ENCODE peak calls at places on chromosomes 12 and 14, in nine cellular contexts. One of them, this sample, is unnamed.
A peak's percentile ranks its signal among the peaks of the same experiment; 100 is the strongest.

GRCh38 chr12:56206373-56207166 is 15.2 kb downstream of the RNF41 start:
- DNase-seq in A549: peak; percentile 74
- DNase-seq in GM23338: peak; percentile 90
- DNase-seq in trophoblast cell: peak; percentile 56
- DNase-seq in cardiac muscle cell: peak; percentile 67
- DNase-seq in endodermal cell: peak; percentile 96
- DNase-seq in A673: peak; percentile 56
- DNase-seq in body of pancreas: peak; percentile 60
- DNase-seq in heart left ventricle: peak; percentile 57
- DNase-seq in this sample: peak; percentile 77

GRCh38 chr14:67237591-67237990 is 3.6 kb upstream of the PALS1 start:
- DNase-seq in A549: no peak
- DNase-seq in GM23338: no peak
- DNase-seq in trophoblast cell: no peak
- DNase-seq in cardiac muscle cell: no peak
- DNase-seq in endodermal cell: no peak
- DNase-seq in A673: no peak
- DNase-seq in body of pancreas: no peak
- DNase-seq in heart left ventricle: no peak
- DNase-seq in this sample: no peak

GRCh38 chr12:103742349-103742784 is 98.7 kb downstream of the NT5DC3 start:
- DNase-seq in A549: peak; percentile 49
- DNase-seq in GM23338: peak; percentile 3
- DNase-seq in trophoblast cell: no peak
- DNase-seq in cardiac muscle cell: no peak
- DNase-seq in endodermal cell: no peak
- DNase-seq in A673: peak; percentile 24
- DNase-seq in body of pancreas: peak; percentile 23
- DNase-seq in heart left ventricle: no peak
- DNase-seq in this sample: peak; percentile 76

GRCh38 chr12:67671892-67672291 is 23.3 kb downstream of the DYRK2 start:
- DNase-seq in A549: no peak
- DNase-seq in GM23338: no peak
- DNase-seq in trophoblast cell: no peak
- DNase-seq in cardiac muscle cell: no peak
- DNase-seq in endodermal cell: no peak
- DNase-seq in A673: no peak
- DNase-seq in body of pancreas: peak; percentile 53
- DNase-seq in heart left ventricle: no peak
- DNase-seq in this sample: no peak

GRCh38 chr12:28899951-28900350 is 249.1 kb upstream of the FAR2 start:
- DNase-seq in A549: no peak
- DNase-seq in GM23338: no peak
- DNase-seq in trophoblast cell: no peak
- DNase-seq in cardiac muscle cell: no peak
- DNase-seq in endodermal cell: no peak
- DNase-seq in A673: no peak
- DNase-seq in body of pancreas: no peak
- DNase-seq in heart left ventricle: no peak
- DNase-seq in this sample: no peak

GRCh38 chr12:2804390-2805145 is 7.9 kb upstream of the ITFG2 start:
- DNase-seq in A549: no peak
- DNase-seq in GM23338: no peak
- DNase-seq in trophoblast cell: peak; percentile 23
- DNase-seq in cardiac muscle cell: peak; percentile 79
- DNase-seq in endodermal cell: no peak
- DNase-seq in A673: peak; percentile 45
- DNase-seq in body of pancreas: peak; percentile 46
- DNase-seq in heart left ventricle: peak; percentile 78
- DNase-seq in this sample: no peak

GRCh38 chr12:124869011-124869665 is 5.5 kb upstream of the SCARB1 start:
- DNase-seq in A549: no peak
- DNase-seq in GM23338: peak; percentile 55
- DNase-seq in trophoblast cell: peak; percentile 98
- DNase-seq in cardiac muscle cell: no peak
- DNase-seq in endodermal cell: peak; percentile 91
- DNase-seq in A673: no peak
- DNase-seq in body of pancreas: no peak
- DNase-seq in heart left ventricle: no peak
- DNase-seq in this sample: no peak

GRCh38 chr12:127106723-127107122 is 1160.2 kb upstream of the TMEM132C start:
- DNase-seq in A549: no peak
- DNase-seq in GM23338: no peak
- DNase-seq in trophoblast cell: no peak
- DNase-seq in cardiac muscle cell: no peak
- DNase-seq in endodermal cell: no peak
- DNase-seq in A673: no peak
- DNase-seq in body of pancreas: no peak
- DNase-seq in heart left ventricle: no peak
- DNase-seq in this sample: no peak

GRCh38 chr14:36344211-36344610 is 23.8 kb upstream of the MBIP start:
- DNase-seq in A549: no peak
- DNase-seq in GM23338: no peak
- DNase-seq in trophoblast cell: no peak
- DNase-seq in cardiac muscle cell: no peak
- DNase-seq in endodermal cell: no peak
- DNase-seq in A673: no peak
- DNase-seq in body of pancreas: no peak
- DNase-seq in heart left ventricle: no peak
- DNase-seq in this sample: no peak

GRCh38 chr14:69535230-69535848 is 39.3 kb downstream of the CCDC177 start:
- DNase-seq in A549: peak; percentile 58
- DNase-seq in GM23338: peak; percentile 89
- DNase-seq in trophoblast cell: peak; percentile 32
- DNase-seq in cardiac muscle cell: peak; percentile 68
- DNase-seq in endodermal cell: peak; percentile 91
- DNase-seq in A673: peak; percentile 66
- DNase-seq in body of pancreas: peak; percentile 34
- DNase-seq in heart left ventricle: no peak
- DNase-seq in this sample: peak; percentile 45

GRCh38 chr12:59087077-59087673 is 166.9 kb upstream of the LRIG3 start:
- DNase-seq in A549: no peak
- DNase-seq in GM23338: no peak
- DNase-seq in trophoblast cell: no peak
- DNase-seq in cardiac muscle cell: no peak
- DNase-seq in endodermal cell: no peak
- DNase-seq in A673: no peak
- DNase-seq in body of pancreas: peak; percentile 12
- DNase-seq in heart left ventricle: no peak
- DNase-seq in this sample: peak; percentile 38

GRCh38 chr14:53399057-53399456 is 245.9 kb upstream of the DDHD1 start:
- DNase-seq in A549: peak; percentile 24
- DNase-seq in GM23338: peak; percentile 91
- DNase-seq in trophoblast cell: no peak
- DNase-seq in cardiac muscle cell: no peak
- DNase-seq in endodermal cell: peak; percentile 84
- DNase-seq in A673: peak; percentile 45
- DNase-seq in body of pancreas: no peak
- DNase-seq in heart left ventricle: no peak
- DNase-seq in this sample: no peak

GRCh38 chr12:58364389-58365086 is 423.2 kb downstream of the ATP23 start:
- DNase-seq in A549: peak; percentile 77
- DNase-seq in GM23338: no peak
- DNase-seq in trophoblast cell: no peak
- DNase-seq in cardiac muscle cell: no peak
- DNase-seq in endodermal cell: no peak
- DNase-seq in A673: peak; percentile 82
- DNase-seq in body of pancreas: no peak
- DNase-seq in heart left ventricle: no peak
- DNase-seq in this sample: no peak

GRCh38 chr12:55188974-55189556 is 31.8 kb upstream of the OR10A7 start:
- DNase-seq in A549: peak; percentile 87
- DNase-seq in GM23338: peak; percentile 82
- DNase-seq in trophoblast cell: peak; percentile 54
- DNase-seq in cardiac muscle cell: peak; percentile 78
- DNase-seq in endodermal cell: peak; percentile 70
- DNase-seq in A673: peak; percentile 83
- DNase-seq in body of pancreas: peak; percentile 30
- DNase-seq in heart left ventricle: no peak
- DNase-seq in this sample: peak; percentile 63

GRCh38 chr14:77044776-77045569 is 16.5 kb upstream of the IRF2BPL start:
- DNase-seq in A549: peak; percentile 70
- DNase-seq in GM23338: peak; percentile 54
- DNase-seq in trophoblast cell: peak; percentile 71
- DNase-seq in cardiac muscle cell: no peak
- DNase-seq in endodermal cell: peak; percentile 66
- DNase-seq in A673: no peak
- DNase-seq in body of pancreas: no peak
- DNase-seq in heart left ventricle: peak; percentile 75
- DNase-seq in this sample: no peak

DNA sequence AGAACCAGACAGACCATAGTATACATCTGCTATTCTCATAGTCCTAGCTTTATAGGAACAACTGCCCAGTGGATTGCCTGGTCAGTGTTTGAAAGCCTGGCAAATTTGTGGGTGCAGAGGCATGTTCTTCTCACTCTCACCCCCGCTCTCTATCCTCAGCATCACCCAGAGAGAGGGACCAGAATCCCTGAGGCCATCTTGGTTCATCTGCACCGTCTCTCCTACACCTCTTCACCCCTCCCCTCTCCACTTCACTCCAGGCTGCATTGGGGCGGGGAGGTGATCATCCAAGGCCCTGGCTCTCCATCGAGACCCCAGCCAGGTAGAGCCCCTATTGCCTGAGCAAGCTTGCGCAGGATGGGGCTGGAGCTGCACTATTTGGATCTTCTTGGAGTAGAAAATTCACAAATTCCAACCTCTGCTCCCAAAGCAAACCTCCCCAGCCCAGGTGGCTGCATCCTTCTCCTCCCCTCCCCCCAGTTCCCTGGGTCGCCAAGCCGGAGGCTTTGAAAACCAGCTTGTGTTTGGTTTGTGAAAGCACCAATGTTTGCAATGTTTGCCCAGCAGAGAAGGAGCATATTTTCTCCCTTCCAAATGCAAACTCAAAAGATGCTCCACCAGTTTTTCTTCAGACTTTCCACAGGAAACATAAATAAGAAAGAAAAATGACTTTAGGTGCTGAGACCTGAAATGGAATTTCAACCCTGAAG is 18.6 kb upstream of the COL2A1 start:
- DNase-seq in A549: no peak
- DNase-seq in GM23338: peak; percentile 67
- DNase-seq in trophoblast cell: no peak
- DNase-seq in cardiac muscle cell: no peak
- DNase-seq in endodermal cell: peak; percentile 71
- DNase-seq in A673: no peak
- DNase-seq in body of pancreas: no peak
- DNase-seq in heart left ventricle: no peak
- DNase-seq in this sample: no peak
- H3K4me3 ChIP-seq in A549: no peak overlapping the region
- H3K4me3 ChIP-seq in GM23338: peak overlapping the region; percentile 21
- H3K4me3 ChIP-seq in trophoblast cell: no peak overlapping the region
- H3K4me3 ChIP-seq in cardiac muscle cell: no peak overlapping the region
- H3K4me3 ChIP-seq in endodermal cell: peak overlapping the region; percentile 32
- H3K4me3 ChIP-seq in A673: no peak overlapping the region
- H3K4me3 ChIP-seq in body of pancreas: no peak overlapping the region
- H3K4me3 ChIP-seq in heart left ventricle: no peak overlapping the region
- H3K4me3 ChIP-seq in this sample: no peak overlapping the region

GRCh38 chr14:95311752-95312151 is 8.0 kb downstream of the CLMN start:
- DNase-seq in A549: peak; percentile 31
- DNase-seq in GM23338: no peak
- DNase-seq in trophoblast cell: no peak
- DNase-seq in cardiac muscle cell: no peak
- DNase-seq in endodermal cell: no peak
- DNase-seq in A673: peak; percentile 46
- DNase-seq in body of pancreas: no peak
- DNase-seq in heart left ventricle: peak; percentile 54
- DNase-seq in this sample: no peak
- H3K27ac ChIP-seq in A549: peak overlapping the region; percentile 88
- H3K27ac ChIP-seq in GM23338: no peak overlapping the region
- H3K27ac ChIP-seq in trophoblast cell: no peak overlapping the region
- H3K27ac ChIP-seq in cardiac muscle cell: no peak overlapping the region
- H3K27ac ChIP-seq in endodermal cell: no peak overlapping the region
- H3K27ac ChIP-seq in A673: no peak overlapping the region
- H3K27ac ChIP-seq in body of pancreas: peak overlapping the region; percentile 46
- H3K27ac ChIP-seq in heart left ventricle: peak overlapping the region; percentile 78
- H3K27ac ChIP-seq in this sample: no peak overlapping the region

DNA sequence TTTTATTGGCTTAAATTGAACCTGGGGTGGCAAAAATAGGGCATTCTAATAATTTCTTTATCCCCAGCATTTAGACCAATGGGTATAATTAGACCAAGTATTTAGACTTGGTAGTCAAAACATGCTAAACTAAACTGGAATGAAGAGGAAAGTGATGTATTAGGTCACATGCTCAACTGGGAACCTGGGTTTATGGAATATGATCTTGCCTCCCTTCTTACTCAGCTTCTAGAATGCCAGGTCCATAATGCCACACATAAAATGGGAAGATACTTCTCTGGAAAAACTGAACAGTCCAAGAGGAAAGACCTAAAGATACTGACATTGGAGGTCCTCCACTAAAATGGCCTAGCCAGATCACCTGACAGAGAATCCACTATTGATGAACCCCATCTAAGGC is 6.2 kb upstream of the BIN2 start:
- DNase-seq in A549: no peak
- DNase-seq in GM23338: no peak
- DNase-seq in trophoblast cell: no peak
- DNase-seq in cardiac muscle cell: no peak
- DNase-seq in endodermal cell: no peak
- DNase-seq in A673: no peak
- DNase-seq in body of pancreas: no peak
- DNase-seq in heart left ventricle: no peak
- DNase-seq in this sample: no peak
- H3K4me3 ChIP-seq in A549: no peak overlapping the region
- H3K4me3 ChIP-seq in GM23338: no peak overlapping the region
- H3K4me3 ChIP-seq in trophoblast cell: no peak overlapping the region
- H3K4me3 ChIP-seq in cardiac muscle cell: no peak overlapping the region
- H3K4me3 ChIP-seq in endodermal cell: no peak overlapping the region
- H3K4me3 ChIP-seq in A673: no peak overlapping the region
- H3K4me3 ChIP-seq in body of pancreas: no peak overlapping the region
- H3K4me3 ChIP-seq in heart left ventricle: no peak overlapping the region
- H3K4me3 ChIP-seq in this sample: no peak overlapping the region

GRCh38 chr12:65311260-65311659 is 32.8 kb downstream of the MSRB3 start:
- DNase-seq in A549: no peak
- DNase-seq in GM23338: no peak
- DNase-seq in trophoblast cell: no peak
- DNase-seq in cardiac muscle cell: no peak
- DNase-seq in endodermal cell: no peak
- DNase-seq in A673: no peak
- DNase-seq in body of pancreas: no peak
- DNase-seq in heart left ventricle: no peak
- DNase-seq in this sample: no peak

GRCh38 chr12:65308001-65308400 is 29.5 kb downstream of the MSRB3 start:
- DNase-seq in A549: no peak
- DNase-seq in GM23338: no peak
- DNase-seq in trophoblast cell: no peak
- DNase-seq in cardiac muscle cell: no peak
- DNase-seq in endodermal cell: no peak
- DNase-seq in A673: peak; percentile 52
- DNase-seq in body of pancreas: no peak
- DNase-seq in heart left ventricle: no peak
- DNase-seq in this sample: no peak

GRCh38 chr12:65318186-65318685 is 39.8 kb downstream of the MSRB3 start:
- DNase-seq in A549: no peak
- DNase-seq in GM23338: peak; percentile 47
- DNase-seq in trophoblast cell: no peak
- DNase-seq in cardiac muscle cell: no peak
- DNase-seq in endodermal cell: no peak
- DNase-seq in A673: peak; percentile 26
- DNase-seq in body of pancreas: no peak
- DNase-seq in heart left ventricle: no peak
- DNase-seq in this sample: no peak

GRCh38 chr12:65308601-65309071 is 30.2 kb downstream of the MSRB3 start:
- DNase-seq in A549: no peak
- DNase-seq in GM23338: no peak
- DNase-seq in trophoblast cell: no peak
- DNase-seq in cardiac muscle cell: no peak
- DNase-seq in endodermal cell: no peak
- DNase-seq in A673: peak; percentile 83
- DNase-seq in body of pancreas: no peak
- DNase-seq in heart left ventricle: no peak
- DNase-seq in this sample: no peak

GRCh38 chr12:65313704-65314317 is 35.3 kb downstream of the MSRB3 start:
- DNase-seq in A549: peak; percentile 19
- DNase-seq in GM23338: peak; percentile 23
- DNase-seq in trophoblast cell: no peak
- DNase-seq in cardiac muscle cell: no peak
- DNase-seq in endodermal cell: no peak
- DNase-seq in A673: peak; percentile 58
- DNase-seq in body of pancreas: no peak
- DNase-seq in heart left ventricle: no peak
- DNase-seq in this sample: no peak
- H3K27ac ChIP-seq in A549: no peak overlapping the region
- H3K27ac ChIP-seq in GM23338: no peak overlapping the region
- H3K27ac ChIP-seq in trophoblast cell: no peak overlapping the region
- H3K27ac ChIP-seq in cardiac muscle cell: no peak overlapping the region
- H3K27ac ChIP-seq in endodermal cell: no peak overlapping the region
- H3K27ac ChIP-seq in A673: no peak overlapping the region
- H3K27ac ChIP-seq in body of pancreas: no peak overlapping the region
- H3K27ac ChIP-seq in heart left ventricle: no peak overlapping the region
- H3K27ac ChIP-seq in this sample: no peak overlapping the region

This sample was measured in colonic mucosa.